ENCODE peak calls at places on chromosomes 12 and 14, in five cellular contexts. X, B, C, F and A are unnamed samples.

GRCh38 chr12:104604070-104604994 is 147.6 kb downstream of the CHST11 start:
- DNase-seq in X (peak), B (peak), C (peak), F (peak), A (no peak)

GRCh38 chr14:60509438-60510253 is 700 bp downstream of the SIX6 start:
- DNase-seq in X (no peak), B (no peak), C (no peak), F (no peak), A (no peak)

GRCh38 chr12:85468356-85469157 is 188.5 kb downstream of the ALX1 start:
- DNase-seq in X (peak), B (no peak), C (peak), F (peak), A (no peak)

GRCh38 chr12:57630891-57631433 is 2.0 kb downstream of the B4GALNT1 start:
- DNase-seq in X (no peak), B (no peak), C (peak), F (no peak), A (no peak)

GRCh38 chr14:69084023-69084422 is 68.9 kb downstream of the DCAF5 start:
- DNase-seq in X (no peak), B (no peak), C (no peak), F (no peak), A (no peak)

GRCh38 chr14:52467515-52468266 is 84.6 kb downstream of the TXNDC16 start:
- DNase-seq in X (no peak), B (no peak), C (no peak), F (no peak), A (no peak)

GRCh38 chr12:75549989-75550388 is 38.6 kb upstream of the KRR1 start:
- DNase-seq in X (no peak), B (no peak), C (no peak), F (no peak), A (no peak)

GRCh38 chr12:11500222-11500860 is 105.0 kb upstream of the PRB2 start:
- DNase-seq in X (peak), B (peak), C (peak), F (peak), A (peak)

GRCh38 chr12:56487448-56488040 is 417 bp downstream of the GLS2 start:
- DNase-seq in X (peak), B (no peak), C (peak), F (peak), A (no peak)

GRCh38 chr12:12853435-12853834 is 37.9 kb upstream of the GPRC5A start:
- DNase-seq in X (no peak), B (no peak), C (no peak), F (no peak), A (no peak)

GRCh38 chr14:95156765-95157194 is 549 bp downstream of the DICER1 start:
- DNase-seq in X (peak), B (no peak), C (peak), F (peak), A (no peak)

GRCh38 chr12:4331842-4332241 is 10.8 kb downstream of the TIGAR start:
- DNase-seq in X (no peak), B (no peak), C (no peak), F (no peak), A (no peak)

GRCh38 chr12:19220861-19221466 is 91.4 kb downstream of the PLEKHA5 start:
- DNase-seq in X (no peak), B (no peak), C (no peak), F (no peak), A (no peak)

GRCh38 chr14:28020112-28020511 is 746.5 kb upstream of the FOXG1 start:
- DNase-seq in X (no peak), B (no peak), C (no peak), F (no peak), A (no peak)

GRCh38 chr12:132197581-132198281 is 53.5 kb downstream of the NOC4L start:
- DNase-seq in X (no peak), B (no peak), C (peak), F (no peak), A (no peak)

GRCh38 chr14:32078794-32079663 is 1.9 kb downstream of the ARHGAP5 start:
- DNase-seq in X (no peak), B (no peak), C (no peak), F (no peak), A (no peak)

GRCh38 chr12:78473561-78473960 is 391.0 kb upstream of the SYT1 start:
- DNase-seq in X (no peak), B (no peak), C (no peak), F (no peak), A (no peak)

GRCh38 chr12:78473136-78473535 is 391.4 kb upstream of the SYT1 start:
- DNase-seq in X (no peak), B (no peak), C (no peak), F (no peak), A (no peak)

DNA sequence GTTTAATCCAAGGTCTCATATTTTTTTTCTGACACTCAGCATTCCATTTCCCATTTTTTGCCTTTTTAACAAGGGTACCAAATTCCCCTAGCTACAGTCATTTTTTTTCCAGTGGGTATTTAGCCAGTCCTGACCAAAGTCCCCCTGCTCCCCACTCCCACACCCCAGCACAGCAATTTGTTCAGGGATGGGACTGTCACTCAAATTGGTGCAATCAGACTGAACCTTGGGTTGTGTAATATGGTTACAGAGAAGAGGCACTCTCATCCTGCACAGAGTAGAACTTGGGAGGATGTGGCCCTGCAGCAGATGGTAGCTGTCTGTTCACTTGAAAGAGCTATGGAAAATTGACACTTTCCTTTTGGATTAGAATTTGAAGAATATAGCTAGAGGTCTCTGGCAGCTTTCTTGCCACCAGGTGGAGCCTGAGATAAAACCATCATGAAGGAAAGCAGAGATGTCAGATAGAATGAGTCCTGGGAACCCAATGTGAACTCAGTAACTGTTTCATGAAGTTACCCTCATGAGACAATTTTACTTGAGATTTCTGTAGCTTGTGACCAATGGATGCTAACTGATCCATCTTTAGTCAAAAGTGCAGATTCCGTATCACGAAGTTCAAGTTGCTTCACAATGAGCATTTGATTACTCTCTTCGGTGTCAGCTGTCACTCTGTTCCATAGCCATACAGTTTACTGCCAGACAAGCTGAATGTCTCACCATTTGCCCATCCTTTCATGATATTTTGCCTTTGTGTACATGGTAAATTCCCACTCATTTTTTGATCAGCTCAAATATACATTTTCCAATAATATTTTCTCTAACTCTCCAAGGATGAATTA is 394.0 kb upstream of the SYT1 start:
- DNase-seq in X (no peak), B (no peak), C (no peak), F (peak), A (no peak)
- TF ChIP-seq CTCF in X (peak), B (no peak), C (peak), F (no peak), A (no peak)

GRCh38 chr12:98644712-98645571 is at the start of the genes APAF1 and IKBIP:
- DNase-seq in X (peak), B (peak), C (peak), F (peak), A (peak)
- TF ChIP-seq CTCF in X (no peak), B (no peak), C (no peak), F (no peak), A (no peak)

DNA sequence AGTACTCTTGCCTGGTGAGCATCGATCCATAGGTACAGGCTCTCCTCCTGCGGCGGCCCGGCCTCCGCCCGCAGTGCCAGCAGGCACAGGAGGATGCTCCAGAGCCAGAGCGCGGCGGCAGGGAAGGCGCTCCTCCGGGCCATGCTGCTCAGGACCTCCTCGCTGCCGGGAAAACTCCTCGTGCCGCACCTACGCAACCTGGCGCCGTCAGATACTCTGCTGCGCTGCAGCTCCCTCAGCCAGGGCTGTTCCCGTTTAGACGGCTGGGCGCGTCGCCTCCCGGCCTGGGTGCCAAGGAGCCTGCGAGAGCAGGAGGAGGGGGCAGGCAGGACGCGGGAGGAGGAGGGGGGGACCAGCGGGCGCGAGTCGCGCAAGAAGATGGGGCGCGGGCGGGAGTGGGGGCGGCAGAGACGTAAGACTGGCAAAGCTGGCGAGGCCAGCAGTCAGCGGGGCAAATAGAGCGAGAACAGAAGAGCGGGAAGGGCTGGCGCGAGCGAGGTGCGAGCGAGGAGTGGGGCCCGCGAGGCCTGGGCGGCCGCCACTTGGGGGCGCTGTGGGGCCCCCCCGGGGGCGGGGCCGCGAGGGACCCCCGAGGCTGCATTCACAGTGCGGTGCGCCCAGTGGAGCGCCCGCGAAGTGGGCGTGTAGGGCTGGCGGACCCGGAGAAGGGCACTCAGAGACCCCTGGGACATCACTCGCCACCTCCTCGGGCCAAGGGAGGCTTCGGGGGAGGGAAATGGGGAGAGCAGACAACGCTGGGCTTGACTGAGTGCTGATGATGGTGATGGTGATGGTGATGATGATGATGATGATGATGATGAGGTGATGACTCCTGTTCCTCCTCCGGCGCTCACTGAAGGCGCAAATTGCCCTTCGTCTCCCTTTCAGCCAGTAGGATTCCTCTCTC is at the start of gene WIF1:
- DNase-seq in X (peak), B (no peak), C (peak), F (peak), A (peak)
- TF ChIP-seq CTCF in X (no peak), B (peak), C (no peak), F (peak), A (no peak)

DNA sequence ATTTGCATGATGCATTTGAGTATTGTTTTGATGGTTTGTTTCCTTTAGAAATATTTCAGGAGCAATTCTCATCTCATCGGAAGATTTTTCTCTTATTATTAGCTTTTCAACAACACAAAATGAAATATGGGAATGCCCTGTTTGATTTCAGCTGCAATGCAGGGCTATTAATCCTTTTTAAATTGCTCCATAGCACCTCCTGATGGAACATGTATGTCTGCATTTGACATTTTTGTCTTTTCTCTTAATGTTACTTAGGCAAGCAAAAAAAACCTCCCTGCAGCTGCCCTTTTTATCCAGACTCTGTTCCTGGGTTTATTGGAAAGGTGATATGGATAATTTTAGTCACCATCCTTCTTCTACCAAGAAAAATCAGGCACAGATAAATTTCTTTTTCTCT is 895.8 kb downstream of the RPS29 start:
- DNase-seq in X (no peak), B (no peak), C (no peak), F (no peak), A (no peak)
- TF ChIP-seq CTCF in X (no peak), B (no peak), C (no peak), F (no peak), A (no peak)

GRCh38 chr12:115093261-115093660 is 409.3 kb upstream of the TBX3 start:
- DNase-seq in X (no peak), B (no peak), C (no peak), F (no peak), A (no peak)

GRCh38 chr12:115088995-115089841 is 405.2 kb upstream of the TBX3 start:
- DNase-seq in X (no peak), B (no peak), C (no peak), F (no peak), A (no peak)

GRCh38 chr12:115090783-115091182 is 406.8 kb upstream of the TBX3 start:
- DNase-seq in X (no peak), B (no peak), C (no peak), F (no peak), A (no peak)

GRCh38 chr12:115085594-115085993 is 401.6 kb upstream of the TBX3 start:
- DNase-seq in X (no peak), B (no peak), C (no peak), F (no peak), A (no peak)

DNA sequence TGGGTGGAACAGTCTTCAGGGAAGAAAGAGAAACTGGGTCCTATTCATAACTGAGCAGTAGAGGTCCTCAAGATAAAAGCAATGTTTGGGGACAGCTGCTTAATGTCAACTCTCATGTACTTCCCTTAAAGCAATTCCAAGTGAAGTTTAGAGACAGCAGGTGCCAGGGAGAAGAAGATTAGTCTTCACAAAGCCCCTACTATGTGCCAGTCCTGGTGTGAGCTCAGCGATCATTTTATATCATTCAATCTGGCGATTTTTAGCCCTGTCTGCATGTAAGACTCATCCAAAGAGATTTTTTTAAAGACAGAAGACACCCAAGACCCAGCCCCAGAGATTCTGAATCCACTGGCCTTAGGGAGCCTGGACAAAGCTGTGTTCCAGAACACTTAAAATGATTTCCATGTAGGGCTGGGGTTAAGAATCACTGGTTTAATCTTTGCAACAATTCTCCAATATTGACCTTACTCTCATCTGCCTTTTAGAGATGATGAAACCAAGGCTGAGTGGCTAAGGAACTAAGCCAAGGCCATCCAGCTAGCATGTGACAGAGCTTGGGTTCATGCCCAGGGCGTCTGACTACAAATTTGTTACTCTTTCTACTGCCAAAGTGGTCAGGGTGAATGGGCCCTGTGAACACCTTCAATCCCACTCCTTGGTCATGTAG is 404.5 kb upstream of the TBX3 start:
- DNase-seq in X (no peak), B (no peak), C (peak), F (peak), A (no peak)
- TF ChIP-seq CTCF in X (no peak), B (no peak), C (no peak), F (no peak), A (no peak)

GRCh38 chr12:93743229-93743998 is 66.2 kb downstream of the CRADD start:
- DNase-seq in X (no peak), B (no peak), C (no peak), F (no peak), A (no peak)

GRCh38 chr12:93743999-93744689 is 67.0 kb downstream of the CRADD start:
- DNase-seq in X (no peak), B (no peak), C (no peak), F (no peak), A (no peak)

GRCh38 chr12:93740721-93741120 is 63.5 kb downstream of the CRADD start:
- DNase-seq in X (no peak), B (no peak), C (no peak), F (no peak), A (no peak)

GRCh38 chr12:93741741-93742085 is 64.5 kb downstream of the CRADD start:
- DNase-seq in X (no peak), B (no peak), C (no peak), F (no peak), A (peak)

DNA sequence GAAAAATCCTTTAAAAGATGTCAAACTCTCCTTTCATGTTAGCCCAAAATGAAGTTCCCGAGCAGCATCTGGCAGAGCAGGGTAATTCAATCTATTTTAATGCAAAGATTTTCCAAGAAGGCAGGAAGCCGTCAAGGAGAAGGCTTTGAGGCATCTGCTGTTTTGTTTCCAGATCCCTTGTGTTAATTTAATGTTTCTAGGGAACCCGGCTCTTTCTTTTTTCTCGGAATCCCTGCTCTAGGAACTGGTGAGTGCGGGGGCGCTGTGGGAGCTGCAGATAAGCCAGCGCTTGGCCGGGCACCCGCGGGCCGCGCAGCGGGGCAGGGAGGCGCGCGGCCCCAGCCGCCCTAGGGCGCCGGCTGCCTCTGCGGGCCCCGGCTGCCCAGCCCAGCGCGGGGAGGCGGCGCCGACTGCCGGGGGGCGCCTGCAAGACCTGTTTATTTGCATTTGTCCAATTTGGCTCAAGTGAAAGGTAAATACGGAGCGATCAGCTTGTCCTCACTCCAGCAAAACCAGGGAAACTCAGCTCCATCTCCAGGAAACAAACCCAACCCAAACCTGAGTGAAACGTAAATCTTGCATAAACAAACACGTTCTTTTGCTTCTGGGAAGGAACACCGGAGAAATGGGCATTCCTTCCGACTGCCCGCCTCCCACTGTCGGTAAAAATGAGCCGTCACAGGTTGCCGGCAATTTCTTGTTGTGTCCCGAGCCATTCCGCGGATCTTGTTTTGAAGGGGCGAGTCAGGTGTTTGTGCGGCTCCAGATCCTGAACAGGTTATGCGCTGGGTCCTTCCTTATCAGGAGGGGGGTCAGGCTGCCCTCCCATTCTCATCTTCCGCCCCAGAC is 65.1 kb downstream of the CRADD start:
- DNase-seq in X (peak), B (peak), C (peak), F (peak), A (peak)
- TF ChIP-seq CTCF in X (peak), B (peak), C (peak), F (peak), A (no peak)

DNA sequence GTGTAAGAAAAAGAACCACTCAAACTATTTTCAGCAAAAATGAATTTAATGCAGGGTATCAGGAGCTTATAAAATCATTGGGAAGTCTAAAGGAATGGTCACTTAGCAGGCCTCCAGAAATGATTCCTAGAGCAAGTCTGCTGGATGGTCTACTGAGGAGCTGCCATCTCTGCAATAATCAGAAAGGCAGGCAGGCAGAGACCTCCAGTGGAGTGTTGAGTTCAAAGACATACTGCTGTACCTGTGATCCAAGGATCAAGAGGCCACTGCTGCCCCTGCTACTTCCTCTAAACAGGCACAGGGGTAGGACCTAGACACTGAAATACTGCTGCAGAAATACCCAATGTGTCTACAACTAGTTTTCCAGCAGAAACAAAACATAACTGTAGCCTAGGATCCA is 14.5 kb upstream of the KICS2 start:
- DNase-seq in X (no peak), B (no peak), C (no peak), F (no peak), A (no peak)
- TF ChIP-seq CTCF in X (no peak), B (no peak), C (no peak), F (no peak), A (no peak)